ENCODE peak calls at places on chromosomes 4 and X, in four cellular contexts. N is kidney tubule cell, J is renal cortical epithelial cell, D is fibroblast of pulmonary artery. P is an unnamed sample.

GRCh38 chrX:44675364-44676024 is 132.8 kb upstream of the FUNDC1 start:
- DNase-seq in N (peak), D (peak), J (peak), P (peak)

GRCh38 chr4:66430856-66431255 is 760.6 kb upstream of the EPHA5 start:
- DNase-seq in D (peak), N (no peak), J (no peak), P (peak)

GRCh38 chrX:69050051-69050785 is 115.0 kb downstream of the PJA1 start:
- DNase-seq in J (no peak), D (no peak), N (no peak), P (no peak)

GRCh38 chr4:85756938-85757337 is 282.0 kb downstream of the ARHGAP24 start:
- DNase-seq in J (peak), D (peak), N (peak), P (peak)

GRCh38 chr4:169147217-169147616 is 123.5 kb downstream of the SH3RF1 start:
- DNase-seq in D (no peak), N (peak), J (peak), P (peak)

GRCh38 chr4:37431417-37431743 is 186.8 kb downstream of the NWD2 start:
- DNase-seq in D (no peak), J (peak), N (peak), P (no peak)

GRCh38 chr4:7808181-7808580 is 131.5 kb downstream of the AFAP1 start:
- DNase-seq in N (no peak), D (no peak), J (no peak), P (no peak)

GRCh38 chrX:34332336-34332735 is 200.2 kb upstream of the FAM47A start:
- DNase-seq in J (no peak), D (peak), N (no peak), P (peak)

GRCh38 chr4:185640809-185641675 is 105.7 kb upstream of the PDLIM3 start:
- DNase-seq in D (peak), N (peak), J (peak), P (peak)

GRCh38 chr4:6750302-6751221 is 32.0 kb upstream of the KIAA0232 start:
- DNase-seq in J (no peak), D (no peak), N (no peak), P (peak)